ENCODE peak calls at places on chromosomes 12 and 14, in four cellular contexts. One of them, this sample, is unnamed.

GRCh38 chr12:122749569-122750332 is 2.9 kb upstream of the DENR start:
- DNase-seq in GM12878: no peak
- DNase-seq in HepG2: no peak
- DNase-seq in K562: peak
- DNase-seq in this sample: peak

GRCh38 chr14:104370256-104370870 is 209.2 kb upstream of the C14orf180 start:
- DNase-seq in GM12878: no peak
- DNase-seq in K562: peak
- DNase-seq in HepG2: peak
- DNase-seq in this sample: peak

GRCh38 chr14:91163316-91163715 is 49.4 kb downstream of the DGLUCY start:
- DNase-seq in K562: no peak
- DNase-seq in GM12878: no peak
- DNase-seq in HepG2: no peak
- DNase-seq in this sample: no peak

GRCh38 chr12:77893918-77894317 is 63.2 kb downstream of the NAV3 start:
- DNase-seq in GM12878: no peak
- DNase-seq in HepG2: peak
- DNase-seq in K562: no peak
- DNase-seq in this sample: no peak

GRCh38 chr12:51744235-51744634 is 104.3 kb downstream of the FIGNL2 start:
- DNase-seq in K562: no peak
- DNase-seq in HepG2: peak
- DNase-seq in GM12878: no peak
- DNase-seq in this sample: no peak

GRCh38 chr14:74140374-74140850 is 55.7 kb downstream of the LIN52 start:
- DNase-seq in HepG2: no peak
- DNase-seq in GM12878: no peak
- DNase-seq in K562: peak
- DNase-seq in this sample: peak

GRCh38 chr14:78029471-78030372 is 140.5 kb upstream of the NRXN3 start:
- DNase-seq in HepG2: no peak
- DNase-seq in K562: peak
- DNase-seq in GM12878: no peak
- DNase-seq in this sample: peak

GRCh38 chr12:98453070-98453469 is 62.3 kb upstream of the TMPO start:
- DNase-seq in HepG2: no peak
- DNase-seq in K562: no peak
- DNase-seq in GM12878: no peak
- DNase-seq in this sample: no peak

GRCh38 chr12:47698631-47699030 is 7.2 kb downstream of the RPAP3 start:
- DNase-seq in GM12878: no peak
- DNase-seq in HepG2: no peak
- DNase-seq in K562: no peak
- DNase-seq in this sample: no peak

GRCh38 chr14:94177806-94178205 is 3.7 kb downstream of the PPP4R4 start:
- DNase-seq in GM12878: no peak
- DNase-seq in K562: no peak
- DNase-seq in HepG2: no peak
- DNase-seq in this sample: no peak

GRCh38 chr12:131004166-131004565 is 50.5 kb downstream of the ADGRD1 start:
- DNase-seq in GM12878: no peak
- DNase-seq in K562: no peak
- DNase-seq in HepG2: no peak
- DNase-seq in this sample: no peak

GRCh38 chr12:57455374-57456144 is 452 bp downstream of the INHBE start:
- DNase-seq in K562: no peak
- DNase-seq in HepG2: no peak
- DNase-seq in GM12878: no peak
- DNase-seq in this sample: no peak

GRCh38 chr14:34619399-34619920 is 10.5 kb downstream of the SNX6 start:
- DNase-seq in HepG2: no peak
- DNase-seq in GM12878: no peak
- DNase-seq in K562: no peak
- DNase-seq in this sample: no peak

DNA sequence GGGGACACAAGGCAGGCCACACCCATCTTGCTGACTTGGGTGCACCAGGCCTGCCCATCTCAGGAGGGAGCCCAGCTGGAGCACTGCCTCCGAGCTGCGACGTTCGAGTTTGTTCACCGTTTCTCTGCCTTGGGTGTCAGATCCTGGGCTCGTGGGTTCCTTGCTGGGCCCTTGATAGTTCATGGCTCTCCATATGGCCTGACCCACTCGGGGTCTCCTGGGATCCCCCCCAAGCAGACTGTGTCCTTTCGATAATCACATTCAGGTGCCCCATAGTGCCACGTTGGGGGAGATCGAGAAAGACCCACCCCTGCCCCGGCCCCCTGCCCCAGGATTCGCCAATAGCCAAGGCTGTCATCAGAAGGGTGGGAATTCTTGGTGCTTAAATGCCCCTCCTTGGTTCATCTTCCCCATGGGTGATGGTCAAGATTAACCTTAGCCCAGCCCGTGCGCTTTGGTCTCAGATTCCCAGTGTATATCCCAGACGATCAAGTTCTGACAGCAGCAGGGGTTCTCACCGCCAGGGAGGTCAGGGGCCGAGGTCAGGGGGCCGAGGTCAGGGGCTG is 7.4 kb downstream of the RFLNA start:
- DNase-seq in GM12878: no peak
- DNase-seq in K562: no peak
- DNase-seq in HepG2: no peak
- DNase-seq in this sample: no peak
- TF ChIP-seq NR2C2 in GM12878: no peak
- TF ChIP-seq NR2C2 in K562: no peak
- TF ChIP-seq NR2C2 in HepG2: peak
- TF ChIP-seq NR2C2 in this sample: no peak

DNA sequence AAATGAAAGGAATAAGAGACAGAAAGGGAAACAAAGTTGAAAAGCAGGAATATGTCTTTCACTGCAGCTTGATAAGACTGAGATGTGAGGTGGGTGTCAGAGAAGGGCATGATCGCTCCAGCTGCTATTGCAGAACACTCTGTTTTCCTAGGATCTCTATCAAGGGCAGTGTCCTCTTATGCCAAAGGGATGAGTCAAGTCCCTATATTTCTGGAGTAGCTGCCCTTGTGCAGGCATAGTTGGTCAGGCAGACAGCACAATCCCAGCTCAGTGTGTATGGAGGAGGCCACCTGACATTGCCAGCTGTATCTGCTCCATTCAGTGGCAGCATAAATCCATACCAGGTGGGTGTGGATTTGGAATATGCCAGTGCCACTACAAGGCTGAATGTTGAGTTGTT is 101.6 kb downstream of the DAD1 start:
- DNase-seq in GM12878: no peak
- DNase-seq in HepG2: no peak
- DNase-seq in K562: no peak
- DNase-seq in this sample: no peak
- TF ChIP-seq ATF3 in GM12878: no peak
- TF ChIP-seq ATF3 in HepG2: no peak
- TF ChIP-seq ATF3 in K562: no peak
- TF ChIP-seq ATF3 in this sample: no peak

DNA sequence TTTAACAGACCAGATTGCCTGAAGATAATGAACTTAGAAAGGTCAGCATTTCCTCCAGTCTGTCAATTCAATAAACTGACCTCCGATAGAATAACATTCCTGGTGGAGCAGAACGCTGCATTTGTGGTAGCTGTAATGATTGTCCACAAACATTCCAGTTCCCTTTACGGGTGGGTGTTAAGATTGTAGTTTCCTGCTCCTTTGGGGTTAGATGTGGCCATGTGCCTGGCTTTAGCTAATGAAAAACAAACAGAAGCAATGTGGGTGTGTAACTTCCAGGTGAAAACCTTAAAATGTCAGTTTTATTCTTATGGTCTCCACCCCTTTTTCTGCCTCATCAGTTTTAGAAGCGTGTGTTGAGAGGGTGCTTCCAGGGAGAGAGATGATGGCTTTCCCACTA is 217.3 kb upstream of the CRY1 start:
- DNase-seq in HepG2: no peak
- DNase-seq in GM12878: no peak
- DNase-seq in K562: no peak
- DNase-seq in this sample: no peak
- TF ChIP-seq NR2C2 in HepG2: no peak
- TF ChIP-seq NR2C2 in GM12878: no peak
- TF ChIP-seq NR2C2 in K562: no peak
- TF ChIP-seq NR2C2 in this sample: no peak

GRCh38 chr14:80664576-80664975 is 277.0 kb downstream of the CEP128 start:
- DNase-seq in HepG2: peak
- DNase-seq in K562: no peak
- DNase-seq in GM12878: no peak
- DNase-seq in this sample: no peak
- TF ChIP-seq ATF3 in HepG2: no peak
- TF ChIP-seq ATF3 in K562: no peak
- TF ChIP-seq ATF3 in GM12878: no peak
- TF ChIP-seq ATF3 in this sample: no peak

DNA sequence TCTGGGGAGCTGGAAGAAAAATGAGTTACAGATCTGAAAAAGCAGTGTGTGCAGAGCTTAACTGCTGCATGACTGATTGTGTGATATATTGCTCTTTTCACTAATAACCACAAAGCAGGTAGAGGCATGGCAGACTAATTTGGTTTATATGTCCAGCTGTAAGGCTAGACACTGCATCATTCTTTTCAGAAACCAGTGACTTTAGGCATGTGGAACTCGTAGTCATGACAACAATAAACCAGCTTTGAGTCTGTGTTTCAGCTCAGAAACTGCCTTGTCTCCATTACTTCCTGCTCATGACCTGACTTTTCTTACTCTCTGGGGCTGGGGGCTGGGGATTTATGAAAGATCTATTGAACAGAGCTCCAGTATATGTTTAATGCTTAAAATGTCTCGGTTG is 146.8 kb upstream of the LRIG3 start:
- DNase-seq in K562: no peak
- DNase-seq in HepG2: no peak
- DNase-seq in GM12878: no peak
- DNase-seq in this sample: no peak
- TF ChIP-seq NR2C2 in K562: no peak
- TF ChIP-seq NR2C2 in HepG2: no peak
- TF ChIP-seq NR2C2 in GM12878: no peak
- TF ChIP-seq NR2C2 in this sample: no peak

DNA sequence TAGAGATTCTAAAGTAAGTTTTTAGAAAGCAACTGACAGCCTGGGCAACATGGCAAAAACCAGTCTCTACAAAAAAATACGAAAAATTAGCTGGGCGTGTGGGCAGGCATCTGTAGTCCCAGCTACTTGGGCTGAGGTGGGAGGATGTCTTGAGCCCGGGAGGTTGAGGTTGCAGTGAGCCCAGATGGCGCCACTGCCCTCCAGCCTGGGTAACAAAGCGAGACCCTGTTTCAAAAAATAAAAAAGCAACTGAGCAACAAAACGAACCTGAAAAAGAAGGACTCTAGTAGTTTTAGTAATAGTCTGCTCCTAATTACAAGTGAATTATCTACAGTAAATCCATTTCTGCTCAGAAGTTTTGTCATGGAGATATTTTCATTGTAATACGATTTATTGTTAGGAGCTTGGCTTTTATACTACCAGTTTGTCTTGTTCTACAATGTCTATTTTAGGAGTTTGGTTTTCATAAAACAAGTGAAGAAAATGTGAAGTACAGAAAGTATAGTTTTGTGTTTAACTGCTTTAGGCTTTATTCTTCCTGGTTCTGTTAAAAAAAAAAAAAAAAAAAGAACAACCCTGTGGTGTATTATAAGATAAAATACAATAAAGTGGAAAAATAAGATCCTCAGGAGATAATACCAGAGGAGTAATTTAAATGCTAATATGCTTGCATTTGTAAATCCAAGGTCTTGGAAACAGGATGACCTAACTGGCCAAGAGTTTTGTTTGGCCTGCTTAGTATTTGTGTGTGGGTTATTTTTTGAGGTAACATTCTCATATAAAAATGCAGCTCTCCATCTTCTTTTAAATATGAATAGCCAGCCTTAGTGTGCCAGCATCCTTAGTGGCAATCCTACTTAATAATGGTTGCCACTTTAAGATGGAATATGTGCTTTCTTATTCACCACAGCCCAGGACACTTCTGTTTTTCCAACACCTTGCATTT is 2.8 kb downstream of the TMX1 start:
- DNase-seq in K562: no peak
- DNase-seq in GM12878: no peak
- DNase-seq in HepG2: no peak
- DNase-seq in this sample: peak
- TF ChIP-seq ATF3 in K562: no peak
- TF ChIP-seq ATF3 in GM12878: no peak
- TF ChIP-seq ATF3 in HepG2: no peak
- TF ChIP-seq ATF3 in this sample: no peak

DNA sequence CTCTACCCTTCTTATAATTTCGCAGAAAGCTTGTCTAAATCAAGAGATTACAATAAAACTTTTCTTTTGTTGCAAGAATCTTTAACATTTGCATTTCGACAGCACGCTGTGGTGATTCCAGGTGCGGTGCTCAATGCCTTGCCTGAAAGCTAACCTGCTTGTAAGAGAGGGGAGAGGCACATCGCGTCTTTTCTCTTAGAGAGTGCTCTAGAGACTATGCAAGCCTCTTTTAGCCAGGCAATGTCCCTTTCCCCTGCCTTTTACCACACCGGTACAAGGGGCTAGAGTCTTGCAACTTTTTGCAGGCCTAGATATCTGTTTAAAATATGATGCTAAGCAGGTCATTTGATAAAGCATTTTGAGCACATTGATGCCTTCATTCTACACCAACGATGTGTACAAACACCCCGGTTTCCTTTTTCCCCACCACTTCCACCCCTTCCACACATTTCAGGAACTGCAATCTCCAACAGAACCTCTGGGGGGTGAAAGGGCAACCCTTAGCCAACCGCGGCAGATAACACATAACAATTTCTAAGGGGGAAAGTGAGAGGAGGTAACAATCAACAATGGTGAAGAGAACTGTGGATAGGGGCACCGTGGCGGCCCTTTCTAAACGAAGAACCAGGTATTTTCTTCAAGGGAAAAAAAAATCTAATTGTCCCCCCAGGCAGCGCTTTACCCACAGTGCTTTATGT is 1.3 kb downstream of the KITLG start:
- DNase-seq in HepG2: peak
- DNase-seq in GM12878: no peak
- DNase-seq in K562: peak
- DNase-seq in this sample: peak
- TF ChIP-seq NR2C2 in HepG2: no peak
- TF ChIP-seq NR2C2 in GM12878: no peak
- TF ChIP-seq NR2C2 in K562: no peak
- TF ChIP-seq NR2C2 in this sample: no peak